ENCODE peak calls at places on chromosomes 16 and 17, in ten cellular contexts. D is astrocyte of the hippocampus; T is Panc1; V is NCI-H1092 treated with DMSO at 0.1 percent for 48 hours; X is tibial artery; E is cardiac fibroblast; A is activated CD8-positive, alpha-beta T cell treated with anti-CD3 and anti-CD28 coated beads for 36 hours; U is G401; O is renal cortical epithelial cell; C is effector memory CD8-positive, alpha-beta T cell. B is an unnamed sample.

GRCh38 chr16:79970551-79971236 is 370.2 kb upstream of the MAF start:
- DNase-seq in O (peak), U (no peak), X (no peak), C (no peak), V (no peak), A (no peak), E (peak), T (no peak), D (peak), B (no peak)

GRCh38 chr16:12395266-12395665 is 408.4 kb downstream of the CPPED1 start:
- DNase-seq in D (peak), X (no peak), A (no peak), U (no peak), O (peak), C (no peak), T (no peak), E (no peak), V (no peak), B (no peak)

GRCh38 chr17:11554542-11554941 is 43.7 kb upstream of the DNAH9 start:
- DNase-seq in D (no peak), O (no peak), V (no peak), E (no peak), C (no peak), A (no peak), X (no peak), U (no peak), T (no peak), B (no peak)

GRCh38 chr16:3248596-3248995 is 7.8 kb downstream of the MEFV start:
- DNase-seq in T (no peak), A (no peak), X (no peak), U (no peak), V (no peak), D (no peak), O (no peak), E (no peak), C (no peak), B (no peak)

GRCh38 chr16:30736995-30737793 is 11.0 kb upstream of the PHKG2 start:
- DNase-seq in T (no peak), X (peak), E (no peak), O (no peak), D (no peak), A (no peak), U (no peak), V (no peak), C (no peak), B (no peak)

GRCh38 chr16:55686671-55687070 is 30.9 kb downstream of the SLC6A2 start:
- DNase-seq in D (no peak), U (no peak), X (no peak), C (no peak), O (no peak), A (no peak), V (no peak), E (no peak), T (no peak), B (no peak)

GRCh38 chr16:81937305-81938038 is 73.8 kb downstream of the SDR42E1 start:
- DNase-seq in D (no peak), V (no peak), U (no peak), C (no peak), X (peak), E (no peak), A (no peak), O (no peak), T (no peak), B (peak)

GRCh38 chr16:51306116-51306515 is 155.0 kb upstream of the SALL1 start:
- DNase-seq in O (no peak), T (no peak), V (no peak), A (no peak), D (no peak), U (no peak), X (no peak), E (no peak), C (no peak), B (no peak)

GRCh38 chr16:54342001-54342776 is 55.6 kb upstream of the IRX3 start:
- DNase-seq in A (no peak), O (no peak), V (no peak), E (peak), X (no peak), T (no peak), U (no peak), C (no peak), D (no peak), B (no peak)

GRCh38 chr17:60390223-60390622 is 1.7 kb downstream of the USP32 start:
- DNase-seq in U (peak), E (peak), A (no peak), C (no peak), D (peak), V (no peak), O (peak), T (no peak), X (no peak), B (no peak)

GRCh38 chr16:67278773-67279295 is 498 bp upstream of the PLEKHG4 start:
- DNase-seq in E (no peak), D (no peak), A (peak), O (no peak), X (no peak), T (no peak), C (no peak), V (peak), U (no peak), B (peak)

GRCh38 chr16:69796285-69797118 is 34.4 kb downstream of the WWP2 start:
- DNase-seq in C (peak), O (peak), A (peak), U (peak), X (no peak), V (peak), D (peak), T (peak), E (peak), B (peak)

GRCh38 chr16:74740795-74741304 is 33.8 kb downstream of the FA2H start:
- DNase-seq in X (no peak), V (no peak), U (peak), O (peak), T (no peak), A (peak), D (peak), C (no peak), E (no peak), B (no peak)

B was measured in NCI-H2171.